ENCODE peak calls at places on chromosomes 1 and 21, in five cellular contexts. P, I, Y, M and H are unnamed samples.

GRCh38 chr1:46411010-46411405 is 16.9 kb downstream of the FAAH start:
- DNase-seq in P (no peak), I (no peak), Y (no peak), M (no peak), H (no peak)

GRCh38 chr1:3012511-3013291 is 8.6 kb upstream of the ACTRT2 start:
- DNase-seq in P (peak), I (no peak), Y (peak), M (no peak), H (peak)

GRCh38 chr1:114524933-114525332 is 13.9 kb upstream of the TRIM33 start:
- DNase-seq in P (peak), I (peak), Y (no peak), M (no peak), H (peak)

GRCh38 chr1:199089393-199090122 is 450.7 kb downstream of the PTPRC start:
- DNase-seq in P (no peak), I (no peak), Y (no peak), M (peak), H (no peak)

GRCh38 chr1:6807782-6808181 is 22.5 kb downstream of the CAMTA1 start:
- DNase-seq in P (no peak), I (no peak), Y (peak), M (no peak), H (no peak)

GRCh38 chr1:17744666-17745563 is 10.2 kb upstream of the ACTL8 start:
- DNase-seq in P (no peak), I (no peak), Y (peak), M (no peak), H (no peak)

GRCh38 chr1:151238467-151238739 is 16.1 kb upstream of the PSMD4 start:
- DNase-seq in P (no peak), I (no peak), Y (no peak), M (no peak), H (peak)

GRCh38 chr1:31954607-31955283 is 16.6 kb upstream of the PTP4A2 start:
- DNase-seq in P (peak), I (peak), Y (peak), M (no peak), H (no peak)

GRCh38 chr1:43861337-43861736 is 72.3 kb upstream of the ARTN start:
- DNase-seq in P (no peak), I (no peak), Y (no peak), M (no peak), H (no peak)

GRCh38 chr1:27772581-27772931 is 463 bp upstream of the STX12 start:
- DNase-seq in P (no peak), I (no peak), Y (no peak), M (no peak), H (no peak)

GRCh38 chr1:210907406-210907805 is 226.5 kb downstream of the KCNH1 start:
- DNase-seq in P (no peak), I (no peak), Y (no peak), M (no peak), H (no peak)

GRCh38 chr1:87333692-87334347 is 5.1 kb downstream of the LMO4 start:
- DNase-seq in P (no peak), I (no peak), Y (no peak), M (no peak), H (no peak)

GRCh38 chr21:42513151-42513984 is at the start of gene SLC37A1:
- DNase-seq in P (peak), I (no peak), Y (no peak), M (no peak), H (peak)

GRCh38 chr1:30809514-30810263 is 52.1 kb upstream of the LAPTM5 start:
- DNase-seq in P (peak), I (no peak), Y (no peak), M (no peak), H (no peak)

GRCh38 chr1:244971524-244972216 is 107.3 kb upstream of the HNRNPU start:
- DNase-seq in P (no peak), I (no peak), Y (peak), M (no peak), H (no peak)

GRCh38 chr1:9629445-9630201 is 21.9 kb upstream of the PIK3CD start:
- DNase-seq in P (no peak), I (no peak), Y (no peak), M (peak), H (no peak)

GRCh38 chr1:27403065-27403726 is 10.8 kb downstream of the GPR3 start:
- DNase-seq in P (no peak), I (no peak), Y (no peak), M (no peak), H (peak)

GRCh38 chr1:12501661-12502060 is 116.3 kb downstream of the DHRS3 start:
- DNase-seq in P (no peak), I (no peak), Y (no peak), M (no peak), H (no peak)

GRCh38 chr1:44819257-44819593 is 10.9 kb downstream of the BTBD19 start:
- DNase-seq in P (no peak), I (no peak), Y (no peak), M (peak), H (no peak)

GRCh38 chr1:100516854-100517253 is 21.1 kb upstream of the GPR88 start:
- DNase-seq in P (no peak), I (no peak), Y (no peak), M (no peak), H (no peak)

GRCh38 chr1:205172729-205173366 is 38.7 kb downstream of the DSTYK start:
- DNase-seq in P (peak), I (peak), Y (peak), M (no peak), H (no peak)

GRCh38 chr1:172146149-172146850 is 274.2 kb upstream of the C1orf105 start:
- DNase-seq in P (no peak), I (no peak), Y (no peak), M (no peak), H (no peak)

GRCh38 chr1:54825696-54826095 is 24.6 kb upstream of the TTC22 start:
- DNase-seq in P (no peak), I (no peak), Y (no peak), M (no peak), H (no peak)

GRCh38 chr1:161121838-161122237 is 3.9 kb downstream of the NIT1 start:
- DNase-seq in P (no peak), I (no peak), Y (no peak), M (no peak), H (no peak)

GRCh38 chr1:105087496-105087895 is 1337.8 kb downstream of the AMY1C start:
- DNase-seq in P (no peak), I (no peak), Y (no peak), M (no peak), H (no peak)

GRCh38 chr1:208179303-208179702 is 64.9 kb downstream of the PLXNA2 start:
- DNase-seq in P (peak), I (no peak), Y (no peak), M (no peak), H (peak)

GRCh38 chr21:45405819-45406762 is 1.1 kb downstream of the COL18A1 start:
- DNase-seq in P (no peak), I (no peak), Y (peak), M (no peak), H (peak)

GRCh38 chr1:229258031-229258850 is 12.7 kb upstream of the RAB4A start:
- DNase-seq in P (peak), I (peak), Y (peak), M (no peak), H (peak)

GRCh38 chr1:175168782-175169181 is 23.8 kb downstream of the KIAA0040 start:
- DNase-seq in P (no peak), I (no peak), Y (no peak), M (no peak), H (no peak)

GRCh38 chr1:145983206-145983675 is 13.1 kb downstream of the TXNIP start:
- DNase-seq in P (no peak), I (no peak), Y (no peak), M (no peak), H (no peak)

GRCh38 chr1:35899941-35900340 is 16.9 kb downstream of the AGO1 start:
- DNase-seq in P (no peak), I (no peak), Y (no peak), M (no peak), H (no peak)

GRCh38 chr1:18908911-18909771 is 6.8 kb upstream of the ALDH4A1 start:
- DNase-seq in P (peak), I (no peak), Y (no peak), M (no peak), H (no peak)

GRCh38 chr21:29301703-29302102 is 3.0 kb downstream of the BACH1 start:
- DNase-seq in P (no peak), I (no peak), Y (no peak), M (no peak), H (no peak)

GRCh38 chr1:211017066-211017691 is 116.8 kb downstream of the KCNH1 start:
- DNase-seq in P (no peak), I (no peak), Y (peak), M (no peak), H (no peak)

GRCh38 chr1:63693956-63694607 is 79.7 kb upstream of the ROR1 start:
- DNase-seq in P (no peak), I (no peak), Y (no peak), M (no peak), H (no peak)

GRCh38 chr1:243394610-243395490 is 139.0 kb downstream of the SDCCAG8 start:
- DNase-seq in P (no peak), I (no peak), Y (no peak), M (no peak), H (no peak)

GRCh38 chr1:53807916-53808315 is 30.2 kb downstream of the NDC1 start:
- DNase-seq in P (no peak), I (no peak), Y (no peak), M (no peak), H (no peak)

DNA sequence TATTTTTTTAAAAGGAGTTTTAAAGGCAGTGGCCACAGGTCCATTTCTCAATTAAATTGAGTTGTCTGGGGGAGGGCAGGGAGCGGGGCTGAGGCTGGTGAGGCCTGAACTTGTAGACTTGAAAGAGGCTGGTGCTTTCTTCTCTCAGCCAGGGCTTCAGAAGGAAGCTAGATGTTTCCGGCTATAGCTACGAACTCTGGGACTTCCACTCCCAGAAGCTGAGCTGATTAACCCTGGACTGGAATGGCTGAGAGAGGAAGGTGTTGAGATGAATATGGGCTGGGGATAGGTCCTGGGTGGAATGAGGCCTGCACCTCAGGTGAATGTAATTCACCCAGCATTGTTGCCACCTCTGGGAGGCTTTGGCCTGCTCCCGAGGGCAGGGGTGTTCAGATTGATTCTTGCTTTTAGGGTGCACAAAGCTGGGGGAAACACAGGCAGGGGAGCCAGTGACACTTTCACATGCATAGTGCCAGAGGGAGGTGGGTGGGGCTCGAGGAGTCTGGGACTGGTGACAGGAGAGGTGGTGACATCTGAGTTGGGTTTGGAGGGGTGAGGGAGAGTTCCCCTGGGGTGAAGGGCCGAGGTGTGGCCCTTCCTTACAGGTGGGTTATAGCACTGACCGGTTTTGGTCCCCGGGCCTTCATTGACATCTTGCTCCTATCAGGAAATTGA is 18.2 kb downstream of the LDLRAP1 start:
- DNase-seq in P (no peak), I (no peak), Y (no peak), M (no peak), H (no peak)
- TF ChIP-seq ZBTB33 in P (no peak), I (no peak), Y (no peak), M (no peak), H (no peak)

GRCh38 chr1:58786184-58786926 is 2.5 kb upstream of the JUN start:
- DNase-seq in P (no peak), I (no peak), Y (no peak), M (no peak), H (no peak)

GRCh38 chr1:58784758-58785423 is 1.0 kb upstream of the JUN start:
- DNase-seq in P (peak), I (peak), Y (peak), M (no peak), H (peak)

GRCh38 chr1:58788259-58788658 is 4.4 kb upstream of the JUN start:
- DNase-seq in P (no peak), I (no peak), Y (no peak), M (no peak), H (no peak)

GRCh38 chr1:58785424-58786058 is 1.7 kb upstream of the JUN start:
- DNase-seq in P (no peak), I (no peak), Y (peak), M (peak), H (no peak)

GRCh38 chr1:58786927-58787245 is 3.0 kb upstream of the JUN start:
- DNase-seq in P (no peak), I (no peak), Y (no peak), M (no peak), H (no peak)
- TF ChIP-seq ZBTB33 in P (no peak), I (no peak), Y (no peak), M (no peak), H (no peak)

GRCh38 chr1:187509091-187509490 is 680.3 kb downstream of the PLA2G4A start:
- DNase-seq in P (no peak), I (no peak), Y (no peak), M (no peak), H (no peak)
- TF ChIP-seq ZBTB33 in P (no peak), I (no peak), Y (no peak), M (no peak), H (no peak)

DNA sequence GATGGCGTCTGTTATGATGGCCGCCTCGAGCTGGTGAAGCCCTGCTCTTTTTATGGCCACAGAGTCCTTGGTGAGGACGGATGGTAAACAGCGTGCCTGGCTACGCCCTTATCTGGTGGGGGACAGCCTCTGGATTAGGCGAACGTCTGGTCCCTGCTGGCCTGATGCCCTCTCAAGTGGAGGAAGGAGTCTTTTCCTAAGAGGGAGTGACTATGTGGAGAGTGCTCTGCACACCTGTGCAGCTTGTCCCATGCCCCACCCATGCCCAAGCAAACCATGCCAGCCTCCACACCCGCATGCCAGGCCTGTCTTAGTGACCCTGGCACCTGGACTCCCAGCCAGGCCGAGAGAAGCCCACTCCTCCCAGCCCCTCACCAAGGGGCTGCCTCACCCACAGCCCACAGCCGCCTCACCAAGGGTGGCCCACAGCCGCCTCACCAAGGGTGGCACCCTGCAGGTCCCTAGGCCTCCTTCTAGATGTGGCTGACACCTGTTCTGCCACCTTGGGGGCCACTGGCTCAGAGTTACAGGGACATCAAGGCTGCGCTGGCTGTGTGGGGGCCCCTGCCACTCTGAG is 40.2 kb downstream of the WNT9A start:
- DNase-seq in P (no peak), I (no peak), Y (no peak), M (no peak), H (no peak)
- TF ChIP-seq ZBTB33 in P (no peak), I (no peak), Y (no peak), M (no peak), H (no peak)